ENCODE peak calls at places on chromosomes 12 and 14, in ten cellular contexts. G, R, N, J, P, S, W, A, D and L are unnamed samples.

GRCh38 chr14:104445832-104446381 is 133.7 kb upstream of the C14orf180 start:
- DNase-seq in A (no peak), J (no peak), W (no peak), N (no peak), G (no peak), P (no peak), D (no peak), R (no peak), S (no peak), L (no peak)

GRCh38 chr12:29427964-29428363 is 47.0 kb upstream of the ERGIC2 start:
- DNase-seq in N (no peak), J (no peak), G (no peak), W (peak; percentile 65), A (no peak), R (no peak), D (no peak), P (no peak), S (peak; percentile 95), L (peak; percentile 57)

GRCh38 chr14:34003052-34003668 is 52.3 kb upstream of the EGLN3 start:
- DNase-seq in G (no peak), N (no peak), R (no peak), S (no peak), P (no peak), W (no peak), J (no peak), D (no peak), A (no peak), L (no peak)

GRCh38 chr12:42407306-42407705 is 81.3 kb downstream of the PPHLN1 start:
- DNase-seq in A (peak; percentile 18), N (no peak), G (no peak), S (no peak), D (peak; percentile 58), P (no peak), J (no peak), W (no peak), R (no peak), L (no peak)

GRCh38 chr12:50314629-50315312 is 31.5 kb upstream of the LIMA1 start:
- DNase-seq in P (peak; percentile 81), R (no peak), D (peak; percentile 78), N (peak; percentile 71), J (no peak), S (peak; percentile 64), A (peak; percentile 35), W (peak; percentile 50), G (no peak), L (peak; percentile 49)

GRCh38 chr12:114063435-114063834 is 97.3 kb upstream of the RBM19 start:
- DNase-seq in N (no peak), R (no peak), D (no peak), J (no peak), A (no peak), S (no peak), G (no peak), W (no peak), P (no peak), L (no peak)

GRCh38 chr12:2877959-2878732 is 1.1 kb downstream of the RHNO1 start:
- DNase-seq in D (peak; percentile 40), R (no peak), J (peak; percentile 68), N (peak; percentile 25), P (peak; percentile 72), G (peak; percentile 40), A (peak; percentile 41), S (peak; percentile 84), W (peak; percentile 54), L (peak; percentile 47)

GRCh38 chr14:102829106-102829505 is 51.9 kb downstream of the TRAF3 start:
- DNase-seq in S (no peak), D (no peak), W (no peak), R (no peak), J (no peak), A (no peak), N (peak; percentile 19), P (peak; percentile 97), G (no peak), L (no peak)

GRCh38 chr14:90900712-90901111 is 84.5 kb upstream of the TTC7B start:
- DNase-seq in A (no peak), D (peak; percentile 13), R (no peak), W (no peak), J (no peak), S (no peak), N (peak; percentile 15), G (no peak), P (peak; percentile 31), L (no peak)

GRCh38 chr12:132116709-132117557 is 27.2 kb downstream of the DDX51 start:
- DNase-seq in W (no peak), G (peak; percentile 56), N (no peak), S (no peak), R (no peak), D (no peak), A (no peak), P (no peak), J (no peak), L (no peak)

GRCh38 chr12:75996907-75997447 is 34.6 kb downstream of the PHLDA1 start:
- DNase-seq in J (no peak), W (no peak), P (no peak), A (peak; percentile 16), S (no peak), N (no peak), R (no peak), D (peak; percentile 27), G (no peak), L (no peak)

GRCh38 chr14:95896628-95897027 is 20.0 kb downstream of the TUNAR start:
- DNase-seq in G (no peak), J (no peak), S (no peak), D (no peak), N (no peak), A (no peak), R (no peak), P (no peak), W (no peak), L (no peak)

GRCh38 chr14:95892142-95892541 is 15.5 kb downstream of the TUNAR start:
- DNase-seq in R (no peak), D (no peak), G (no peak), P (no peak), J (no peak), N (no peak), A (no peak), W (no peak), S (no peak), L (no peak)

GRCh38 chr14:95891742-95892141 is 15.1 kb downstream of the TUNAR start:
- DNase-seq in D (peak; percentile 85), S (no peak), G (no peak), W (no peak), N (peak; percentile 44), J (peak; percentile 68), A (peak; percentile 24), R (no peak), P (peak; percentile 58), L (no peak)

GRCh38 chr14:95897280-95897679 is 20.6 kb downstream of the TUNAR start:
- DNase-seq in W (no peak), S (no peak), R (no peak), J (no peak), G (no peak), P (no peak), N (no peak), D (no peak), A (no peak), L (no peak)

DNA sequence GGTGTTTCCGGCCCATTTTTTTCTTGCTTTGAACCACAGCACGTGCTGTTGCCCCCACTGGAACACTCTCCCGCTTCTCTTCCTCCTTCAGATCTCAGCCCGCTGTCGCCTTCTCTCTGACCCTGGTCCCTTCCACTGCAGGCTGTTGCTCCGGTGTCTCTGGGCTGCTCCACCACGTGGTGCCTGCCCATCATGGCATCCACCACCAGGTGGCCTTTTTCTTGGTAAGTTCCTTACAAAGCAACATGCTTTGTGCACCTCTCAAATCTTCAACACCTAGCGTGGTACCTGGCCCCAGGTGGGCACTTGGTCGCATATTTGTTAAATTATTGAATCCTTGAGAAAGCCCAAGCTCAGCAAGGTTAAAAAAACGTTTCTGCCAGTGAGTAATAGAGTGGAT is 19.1 kb downstream of the TUNAR start:
- DNase-seq in R (no peak), J (no peak), A (no peak), G (no peak), D (no peak), N (no peak), P (no peak), W (peak; percentile 77), S (peak; percentile 22), L (peak; percentile 51)
- TF ChIP-seq CTCF in R (no peak), J (peak; percentile 71), A (peak; percentile 12), G (no peak), D (no peak), N (no peak), P (no peak), W (peak; percentile 81), S (peak; percentile 15), L (peak; percentile 38)

GRCh38 chr12:20370001-20370381 is 1.7 kb downstream of the PDE3A start:
- DNase-seq in D (peak; percentile 16), R (peak; percentile 43), S (no peak), P (no peak), A (no peak), G (peak; percentile 84), W (no peak), N (peak; percentile 32), J (no peak), L (no peak)
- H3K4me3 ChIP-seq in D (peak overlapping the region; percentile 82), R (peak overlapping the region; percentile 80), S (peak overlapping the region; percentile 62), P (peak overlapping the region; percentile 79), A (peak overlapping the region; percentile 51), G (peak overlapping the region; percentile 89), W (no peak overlapping the region), N (peak overlapping the region; percentile 77), J (peak overlapping the region; percentile 58), L (no peak overlapping the region)

DNA sequence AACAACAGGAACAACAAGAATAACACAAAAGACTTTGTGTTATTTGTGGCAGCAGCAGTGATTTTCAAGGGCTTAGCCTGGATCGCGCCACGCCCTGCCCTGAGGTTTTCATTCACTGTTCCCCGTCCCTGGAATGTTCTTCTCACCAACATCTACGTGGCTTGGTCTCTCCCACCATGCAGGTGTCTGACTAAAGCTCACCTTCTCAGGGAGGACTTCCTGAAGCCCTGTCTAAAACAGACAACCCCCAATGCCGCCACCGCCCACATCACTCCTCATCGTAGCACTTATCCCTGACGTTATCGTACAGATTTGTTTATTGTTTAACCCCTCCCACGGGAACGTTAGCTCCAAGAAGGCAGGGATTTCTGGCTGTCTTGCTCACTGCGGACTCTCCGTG is 40.4 kb downstream of the P2RX4 start:
- DNase-seq in G (no peak), S (no peak), W (no peak), N (no peak), D (no peak), J (no peak), A (no peak), R (no peak), P (no peak), L (no peak)
- TF ChIP-seq CTCF in G (no peak), S (no peak), W (no peak), N (no peak), D (no peak), J (no peak), A (no peak), R (no peak), P (no peak), L (no peak)

GRCh38 chr14:56580317-56580711 is 716 bp downstream of the TMEM260 start:
- DNase-seq in S (no peak), J (no peak), A (no peak), W (no peak), N (no peak), D (no peak), P (no peak), G (no peak), R (no peak), L (peak; percentile 2)

GRCh38 chr14:56579345-56580316 is at the start of gene TMEM260:
- DNase-seq in A (peak; percentile 72), R (peak; percentile 84), D (peak; percentile 85), W (peak; percentile 92), N (peak; percentile 90), J (peak; percentile 53), P (peak; percentile 90), G (peak; percentile 88), S (peak; percentile 85), L (peak; percentile 94)

GRCh38 chr14:56585461-56586084 is 6.0 kb downstream of the TMEM260 start:
- DNase-seq in P (peak; percentile 32), J (no peak), G (no peak), A (no peak), R (no peak), W (no peak), S (no peak), D (peak; percentile 12), N (peak; percentile 57), L (no peak)

GRCh38 chr14:56581041-56581727 is 1.6 kb downstream of the TMEM260 start:
- DNase-seq in W (no peak), J (no peak), G (no peak), R (no peak), A (no peak), S (peak; percentile 20), N (no peak), P (no peak), D (no peak), L (peak; percentile 5)
- H3K4me3 ChIP-seq in W (peak overlapping the region; percentile 83), J (peak overlapping the region; percentile 99), G (peak overlapping the region; percentile 98), R (peak overlapping the region; percentile 98), A (peak overlapping the region; percentile 96), S (peak overlapping the region; percentile 95), N (no peak overlapping the region), P (peak overlapping the region; percentile 95), D (no peak overlapping the region), L (peak overlapping the region; percentile 99)